ENCODE peak calls at places on chromosomes 4 and X, in six cellular contexts. N is pons, B is sigmoid colon, T is T-helper 1 cell, O is ovary, X is HCEC 1CT. E is an unnamed sample.

GRCh38 chrX:141133272-141133671 is 43.7 kb downstream of the LDOC1 start:
- DNase-seq in N (no peak), B (no peak), T (no peak), O (no peak), X (no peak), E (no peak)

GRCh38 chrX:154698630-154699248 is 45.4 kb upstream of the CTAG2 start:
- DNase-seq in N (no peak), B (no peak), T (no peak), O (no peak), X (no peak), E (no peak)

GRCh38 chr4:185298728-185299394 is 89.5 kb downstream of the SNX25 start:
- DNase-seq in N (no peak), B (no peak), T (no peak), O (no peak), X (no peak), E (no peak)

GRCh38 chr4:166658585-166658984 is 575.7 kb downstream of the SPOCK3 start:
- DNase-seq in N (no peak), B (no peak), T (no peak), O (no peak), X (no peak), E (no peak)

GRCh38 chr4:106312997-106313522 is 2.9 kb downstream of the TBCK start:
- DNase-seq in N (no peak), B (no peak), T (no peak), O (no peak), X (no peak), E (no peak)

GRCh38 chr4:28391877-28392276 is 1531.2 kb downstream of the STIM2 start:
- DNase-seq in N (no peak), B (no peak), T (no peak), O (no peak), X (no peak), E (no peak)

GRCh38 chr4:152039085-152039484 is 278.3 kb upstream of the GATB start:
- DNase-seq in N (no peak), B (no peak), T (no peak), O (no peak), X (peak; percentile 50), E (no peak)

GRCh38 chrX:63713510-63713909 is 71.5 kb downstream of the ARHGEF9 start:
- DNase-seq in N (no peak), B (no peak), T (no peak), O (no peak), X (no peak), E (no peak)

GRCh38 chrX:107672955-107673378 is 44.7 kb downstream of the PRPS1 start:
- DNase-seq in N (peak; percentile 34), B (peak; percentile 93), T (peak; percentile 65), O (peak; percentile 81), X (peak; percentile 78), E (no peak)